ENCODE peak calls at places on chromosomes 2 and 18, in six cellular contexts. Y is NCI-H1092 treated with DMSO at 0.1 percent for 48 hours; O is T-helper 2 cell; Z is stimulated activated effector memory CD8-positive, alpha-beta T cell treated with anti-CD3 and anti-CD28 coated beads, Interleukin-12 subunit alpha, Interleukin-12 subunit beta, amount 100 ng/mL, for 72 hours; V is LoVo; G is T-helper 17 cell. X is an unnamed sample.

GRCh38 chr2:20532634-20533437 is 86.0 kb downstream of the RHOB start:
- DNase-seq in Y (no peak), O (no peak), Z (no peak), V (no peak), G (no peak), X (no peak)

GRCh38 chr2:20625491-20625919 is 25.4 kb downstream of the HS1BP3 start:
- DNase-seq in Y (no peak), O (no peak), Z (no peak), V (no peak), G (no peak), X (no peak)

GRCh38 chr18:48073231-48073930 is 142.9 kb upstream of the SMAD2 start:
- DNase-seq in Y (no peak), O (no peak), Z (no peak), V (no peak), G (no peak), X (no peak)

GRCh38 chr18:69880083-69880482 is 67.6 kb downstream of the CD226 start:
- DNase-seq in Y (no peak), O (no peak), Z (no peak), V (no peak), G (no peak), X (no peak)

GRCh38 chr2:9582624-9583023 is 27.0 kb upstream of the ADAM17 start:
- DNase-seq in Y (no peak), O (no peak), Z (no peak), V (no peak), G (no peak), X (no peak)

GRCh38 chr2:58664523-58665155 is 423.5 kb upstream of the FANCL start:
- DNase-seq in Y (no peak), O (no peak), Z (no peak), V (no peak), G (no peak), X (no peak)

GRCh38 chr2:22355816-22356433 is 1029.1 kb upstream of the KLHL29 start:
- DNase-seq in Y (no peak), O (peak), Z (peak), V (no peak), G (peak), X (no peak)

GRCh38 chr2:33746401-33746800 is 147.3 kb upstream of the FAM98A start:
- DNase-seq in Y (no peak), O (no peak), Z (no peak), V (no peak), G (no peak), X (no peak)

GRCh38 chr2:213991454-213992108 is 419.3 kb upstream of the VWC2L start:
- DNase-seq in Y (no peak), O (no peak), Z (no peak), V (no peak), G (no peak), X (no peak)

GRCh38 chr18:23662309-23663263 is at the start of gene ANKRD29:
- DNase-seq in Y (no peak), O (peak), Z (peak), V (peak), G (peak), X (no peak)

GRCh38 chr2:176134978-176135575 is 5.6 kb downstream of the HOXD8 start:
- DNase-seq in Y (no peak), O (no peak), Z (no peak), V (peak), G (no peak), X (no peak)

GRCh38 chr2:179818546-179818945 is 42.9 kb downstream of the ZNF385B start:
- DNase-seq in Y (no peak), O (no peak), Z (no peak), V (no peak), G (no peak), X (no peak)

GRCh38 chr2:168961450-168962229 is 60.5 kb downstream of the G6PC2 start:
- DNase-seq in Y (peak), O (no peak), Z (peak), V (peak), G (peak), X (no peak)

GRCh38 chr2:193580176-193580950 is 1385.6 kb upstream of the TMEFF2 start:
- DNase-seq in Y (no peak), O (no peak), Z (no peak), V (no peak), G (no peak), X (no peak)

GRCh38 chr2:112730791-112731190 is 10.0 kb downstream of the NT5DC4 start:
- DNase-seq in Y (no peak), O (no peak), Z (peak), V (no peak), G (no peak), X (no peak)

GRCh38 chr2:152466041-152466440 is 131.1 kb downstream of the FMNL2 start:
- DNase-seq in Y (no peak), O (no peak), Z (no peak), V (peak), G (no peak), X (no peak)

GRCh38 chr18:35406666-35407065 is 29.5 kb upstream of the ZNF396 start:
- DNase-seq in Y (no peak), O (no peak), Z (no peak), V (peak), G (no peak), X (no peak)

GRCh38 chr18:62863629-62864028 is 148.3 kb downstream of the PHLPP1 start:
- DNase-seq in Y (no peak), O (no peak), Z (no peak), V (peak), G (no peak), X (no peak)

GRCh38 chr2:42001696-42002331 is 46.0 kb upstream of the PKDCC start:
- DNase-seq in Y (no peak), O (no peak), Z (no peak), V (no peak), G (no peak), X (no peak)

GRCh38 chr2:119710281-119710680 is 31.3 kb downstream of the TMEM177 start:
- DNase-seq in Y (no peak), O (no peak), Z (no peak), V (no peak), G (no peak), X (no peak)

GRCh38 chr2:12513339-12513738 is 203.4 kb upstream of the TRIB2 start:
- DNase-seq in Y (no peak), O (no peak), Z (no peak), V (no peak), G (no peak), X (no peak)

GRCh38 chr2:98805412-98806265 is 74.7 kb upstream of the MGAT4A start:
- DNase-seq in Y (peak), O (no peak), Z (no peak), V (no peak), G (no peak), X (no peak)

GRCh38 chr2:25709349-25709748 is 36.0 kb upstream of the DTNB start:
- DNase-seq in Y (no peak), O (no peak), Z (no peak), V (no peak), G (no peak), X (no peak)

GRCh38 chr2:173171924-173172643 is 96.4 kb downstream of the MAP3K20 start:
- DNase-seq in Y (no peak), O (no peak), Z (no peak), V (no peak), G (no peak), X (no peak)

GRCh38 chr2:113240915-113241911 is 37.5 kb downstream of the PAX8 start:
- DNase-seq in Y (no peak), O (peak), Z (peak), V (peak), G (no peak), X (no peak)

GRCh38 chr2:172829229-172829628 is 93.6 kb downstream of the RAPGEF4 start:
- DNase-seq in Y (no peak), O (no peak), Z (no peak), V (peak), G (no peak), X (no peak)

GRCh38 chr2:85266424-85267041 is 61.3 kb downstream of the TGOLN2 start:
- DNase-seq in Y (peak), O (peak), Z (peak), V (peak), G (peak), X (peak)

GRCh38 chr2:134331081-134331480 is 77.2 kb downstream of the MGAT5 start:
- DNase-seq in Y (no peak), O (no peak), Z (no peak), V (no peak), G (no peak), X (no peak)

GRCh38 chr18:50836521-50836957 is 16.7 kb upstream of the MRO start:
- DNase-seq in Y (no peak), O (no peak), Z (no peak), V (peak), G (no peak), X (no peak)

GRCh38 chr2:218679119-218679518 is 7.2 kb downstream of the STK36 start:
- DNase-seq in Y (no peak), O (no peak), Z (no peak), V (no peak), G (no peak), X (no peak)

GRCh38 chr2:55609193-55609794 is 8.1 kb downstream of the PPP4R3B start:
- DNase-seq in Y (no peak), O (no peak), Z (no peak), V (no peak), G (no peak), X (no peak)